ENCODE peak calls at places on chromosome 10, in four cellular contexts. B is lung microvascular endothelial cell, W is MV-4-11, D is GM20000. M is an unnamed sample.

GRCh38 chr10:29895436-29895835 is 163.9 kb downstream of the JCAD start:
- DNase-seq in D (no peak), B (peak; percentile 93), W (no peak), M (peak; percentile 82)

GRCh38 chr10:78377362-78377761 is 343.7 kb downstream of the RPS24 start:
- DNase-seq in D (no peak), W (no peak), B (no peak), M (no peak)

GRCh38 chr10:35089641-35090161 is 440 bp downstream of the CUL2 start:
- DNase-seq in B (peak; percentile 37), D (peak; percentile 61), W (peak; percentile 17), M (no peak)

GRCh38 chr10:7015457-7015856 is 395.4 kb downstream of the SFMBT2 start:
- DNase-seq in W (no peak), B (no peak), D (no peak), M (no peak)

GRCh38 chr10:72261323-72262018 is 12.3 kb upstream of the DDIT4 start:
- DNase-seq in D (peak; percentile 74), W (no peak), B (no peak), M (no peak)

GRCh38 chr10:108556176-108556575 is 1367.1 kb downstream of the XPNPEP1 start:
- DNase-seq in D (no peak), W (no peak), B (peak; percentile 55), M (peak; percentile 70)

GRCh38 chr10:131979821-131980270 is 1.9 kb downstream of the BNIP3 start:
- DNase-seq in W (no peak), D (no peak), B (peak; percentile 73), M (no peak)

GRCh38 chr10:99872367-99873162 is 90.1 kb downstream of the ABCC2 start:
- DNase-seq in W (no peak), B (no peak), D (no peak), M (no peak)

GRCh38 chr10:102970497-102970896 is 52.4 kb downstream of the CNNM2 start:
- DNase-seq in W (no peak), B (no peak), D (no peak), M (no peak)

GRCh38 chr10:71143170-71143569 is 69.2 kb upstream of the UNC5B start:
- DNase-seq in D (no peak), B (no peak), W (no peak), M (no peak)

GRCh38 chr10:131094406-131095108 is 217.0 kb downstream of the TCERG1L start:
- DNase-seq in D (no peak), W (no peak), B (no peak), M (no peak)

GRCh38 chr10:91768123-91768522 is 30.1 kb upstream of the TNKS2 start:
- DNase-seq in W (no peak), B (no peak), D (no peak), M (no peak)

GRCh38 chr10:15879058-15879457 is 18.8 kb upstream of the MINDY3 start:
- DNase-seq in W (peak; percentile 21), D (peak; percentile 44), B (peak; percentile 67), M (peak; percentile 45)

GRCh38 chr10:6054884-6055283 is 7.3 kb downstream of the IL2RA start:
- DNase-seq in B (no peak), D (no peak), W (no peak), M (no peak)

GRCh38 chr10:29949411-29950011 is 109.9 kb downstream of the JCAD start:
- DNase-seq in W (peak; percentile 88), B (peak; percentile 67), D (no peak), M (peak; percentile 99)

GRCh38 chr10:77297370-77297692 is 340.3 kb downstream of the KCNMA1 start:
- DNase-seq in D (no peak), W (peak; percentile 19), B (no peak), M (no peak)

GRCh38 chr10:6924166-6924565 is 344.1 kb upstream of the PRKCQ start:
- DNase-seq in B (no peak), W (peak; percentile 57), D (no peak), M (no peak)

GRCh38 chr10:86461963-86462804 is 59.4 kb downstream of the WAPL start:
- DNase-seq in D (no peak), W (no peak), B (no peak), M (no peak)

M was measured in glomerular endothelial cell.